ENCODE peak calls at places on chromosomes 5 and 9, in four cellular contexts. P, S, O and M are unnamed samples.
A peak's percentile ranks its signal among the peaks of the same experiment; 100 is the strongest.

GRCh38 chr5:75368391-75368790 is 31.4 kb downstream of the HMGCR start:
- DNase-seq in P (no peak), S (no peak), O (no peak), M (no peak)

GRCh38 chr5:85814596-85814995 is 803.1 kb upstream of the COX7C start:
- DNase-seq in P (no peak), S (no peak), O (no peak), M (no peak)

GRCh38 chr5:124755565-124755964 is 9.1 kb upstream of the ZNF608 start:
- DNase-seq in P (no peak), S (no peak), O (peak; percentile 68), M (no peak)

GRCh38 chr5:65539827-65540226 is 23.1 kb downstream of the CENPK start:
- DNase-seq in P (no peak), S (no peak), O (peak; percentile 13), M (no peak)

GRCh38 chr5:149838881-149839739 is 105.5 kb downstream of the PDE6A start:
- DNase-seq in P (no peak), S (no peak), O (no peak), M (no peak)

GRCh38 chr5:133895979-133896378 is 72.4 kb downstream of the C5orf15 start:
- DNase-seq in P (no peak), S (no peak), O (no peak), M (no peak)

GRCh38 chr5:7926296-7926695 is 57.3 kb downstream of the MTRR start:
- DNase-seq in P (no peak), S (no peak), O (no peak), M (no peak)

GRCh38 chr5:78627175-78627574 is 21.4 kb downstream of the LHFPL2 start:
- DNase-seq in P (no peak), S (no peak), O (peak; percentile 32), M (no peak)

GRCh38 chr9:87950765-87951488 is 23.4 kb downstream of the CDK20 start:
- DNase-seq in P (no peak), S (no peak), O (peak; percentile 18), M (no peak)

GRCh38 chr5:58891072-58891970 is 308.4 kb downstream of the RAB3C start:
- DNase-seq in P (peak; percentile 8), S (no peak), O (peak; percentile 64), M (peak; percentile 11)

GRCh38 chr5:142798099-142798768 is 28.1 kb downstream of the ARHGAP26 start:
- DNase-seq in P (peak; percentile 98), S (no peak), O (no peak), M (no peak)

GRCh38 chr9:125346351-125346750 is 84.7 kb downstream of the GAPVD1 start:
- DNase-seq in P (no peak), S (no peak), O (no peak), M (no peak)

GRCh38 chr9:130144703-130145102 is 27.5 kb upstream of the NCS1 start:
- DNase-seq in P (no peak), S (no peak), O (no peak), M (no peak)

GRCh38 chr5:51860532-51861018 is 477.3 kb downstream of the ISL1 start:
- DNase-seq in P (no peak), S (no peak), O (no peak), M (no peak)

GRCh38 chr9:4740623-4741364 is at the start of gene AK3:
- DNase-seq in P (peak; percentile 63), S (no peak), O (peak; percentile 87), M (peak; percentile 94)

GRCh38 chr5:92518318-92518913 is 1062.6 kb downstream of the NR2F1-AS1 start:
- DNase-seq in P (no peak), S (peak; percentile 26), O (no peak), M (peak; percentile 27)

GRCh38 chr9:87112656-87113055 is 165.3 kb upstream of the GAS1 start:
- DNase-seq in P (no peak), S (no peak), O (no peak), M (no peak)

GRCh38 chr5:37658440-37658839 is 181.4 kb downstream of the GDNF start:
- DNase-seq in P (no peak), S (no peak), O (peak; percentile 4), M (no peak)

GRCh38 chr5:26805076-26805475 is 233.3 kb downstream of the CDH9 start:
- DNase-seq in P (no peak), S (no peak), O (no peak), M (no peak)

GRCh38 chr9:124771867-124772621 is 933 bp upstream of the NR6A1 start:
- DNase-seq in P (no peak), S (no peak), O (peak; percentile 85), M (no peak)

GRCh38 chr9:127050581-127050980 is 71.9 kb downstream of the ANGPTL2 start:
- DNase-seq in P (no peak), S (no peak), O (no peak), M (no peak)

GRCh38 chr9:88753691-88754367 is 218.9 kb downstream of the NXNL2 start:
- DNase-seq in P (no peak), S (no peak), O (no peak), M (no peak)

GRCh38 chr9:98101868-98102273 is 17.2 kb downstream of the TRIM14 start:
- DNase-seq in P (peak; percentile 86), S (peak; percentile 99), O (no peak), M (peak; percentile 57)

GRCh38 chr5:71932131-71932635 is 175.1 kb upstream of the MAP1B start:
- DNase-seq in P (no peak), S (no peak), O (no peak), M (no peak)

GRCh38 chr9:92315456-92315855 is 9.7 kb downstream of the NOL8 start:
- DNase-seq in P (no peak), S (no peak), O (no peak), M (no peak)

GRCh38 chr9:109387206-109387605 is 66.3 kb upstream of the EPB41L4B start:
- DNase-seq in P (no peak), S (no peak), O (no peak), M (no peak)

GRCh38 chr5:161332343-161332742 is 214.2 kb downstream of the GABRB2 start:
- DNase-seq in P (no peak), S (no peak), O (no peak), M (no peak)

GRCh38 chr9:106727969-106728368 is 135.0 kb upstream of the ZNF462 start:
- DNase-seq in P (no peak), S (no peak), O (no peak), M (no peak)

GRCh38 chr5:72673180-72673579 is 143.3 kb upstream of the TNPO1 start:
- DNase-seq in P (no peak), S (no peak), O (no peak), M (no peak)

GRCh38 chr5:55232985-55233928 is at the start of gene CCNO:
- DNase-seq in P (no peak), S (no peak), O (peak; percentile 83), M (peak; percentile 64)

GRCh38 chr5:160923927-160924705 is 72.1 kb upstream of the ATP10B start:
- DNase-seq in P (no peak), S (no peak), O (no peak), M (no peak)

GRCh38 chr5:1538276-1538675 is 14.5 kb upstream of the LPCAT1 start:
- DNase-seq in P (no peak), S (no peak), O (no peak), M (no peak)

GRCh38 chr5:128196791-128197190 is 113.2 kb downstream of the SLC12A2 start:
- DNase-seq in P (no peak), S (no peak), O (no peak), M (no peak)
- TF ChIP-seq POLR2AphosphoS5 in P (no peak), S (no peak), O (peak; percentile 37), M (no peak)

GRCh38 chr5:10352404-10353240 is 873 bp upstream of the MARCHF6 start:
- DNase-seq in P (no peak), S (peak; percentile 28), O (no peak), M (no peak)

GRCh38 chr5:10351882-10352395 is 1.6 kb upstream of the MARCHF6 start:
- DNase-seq in P (no peak), S (no peak), O (no peak), M (no peak)

GRCh38 chr5:10355071-10355889 is 1.8 kb downstream of the MARCHF6 start:
- DNase-seq in P (no peak), S (no peak), O (no peak), M (no peak)

GRCh38 chr5:10353241-10354047 is at the start of gene MARCHF6:
- DNase-seq in P (peak; percentile 84), S (peak; percentile 77), O (peak; percentile 91), M (peak; percentile 70)

DNA sequence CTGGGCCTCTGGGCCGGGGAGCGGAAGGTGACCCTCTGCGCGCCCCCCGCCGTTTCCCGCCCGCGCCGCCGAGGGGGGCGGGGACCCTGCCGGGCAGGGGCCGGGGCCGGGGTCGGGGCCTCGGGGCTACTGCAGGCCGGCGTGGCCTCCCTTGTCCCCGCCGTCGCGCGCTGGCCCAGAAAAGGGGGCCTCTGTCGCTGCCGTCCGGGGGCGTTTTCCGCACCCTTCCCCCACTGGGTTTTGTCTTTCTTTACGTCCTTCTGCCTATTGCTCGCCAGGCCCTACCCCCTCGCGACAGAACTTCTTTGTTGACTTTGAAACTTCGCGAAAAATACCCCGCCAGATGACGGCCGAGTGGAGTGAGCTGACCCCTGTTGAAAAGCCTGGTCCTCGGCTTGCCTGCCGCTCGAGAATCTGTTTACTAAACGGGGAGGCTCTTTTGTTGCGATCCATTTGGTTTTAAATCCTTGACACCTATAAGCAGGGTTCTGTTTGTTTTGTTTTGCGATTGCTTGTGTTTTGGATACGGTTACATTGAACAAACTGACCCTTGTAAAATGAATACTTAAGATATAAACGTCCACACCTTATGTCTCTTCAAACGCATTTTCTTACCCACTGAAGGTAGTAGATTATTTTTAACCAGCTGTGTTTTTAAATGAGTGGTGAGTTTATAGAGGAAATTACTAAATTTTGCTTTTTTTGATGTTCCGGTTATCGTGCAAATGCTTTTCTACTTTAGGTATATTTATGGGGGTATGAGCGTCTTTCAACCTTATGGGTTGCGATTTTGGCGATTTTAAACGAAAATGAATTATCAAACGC is 765 bp downstream of the MARCHF6 start:
- DNase-seq in P (no peak), S (no peak), O (peak; percentile 78), M (no peak)
- TF ChIP-seq SPI1 in P (no peak), S (no peak), O (no peak), M (no peak)

DNA sequence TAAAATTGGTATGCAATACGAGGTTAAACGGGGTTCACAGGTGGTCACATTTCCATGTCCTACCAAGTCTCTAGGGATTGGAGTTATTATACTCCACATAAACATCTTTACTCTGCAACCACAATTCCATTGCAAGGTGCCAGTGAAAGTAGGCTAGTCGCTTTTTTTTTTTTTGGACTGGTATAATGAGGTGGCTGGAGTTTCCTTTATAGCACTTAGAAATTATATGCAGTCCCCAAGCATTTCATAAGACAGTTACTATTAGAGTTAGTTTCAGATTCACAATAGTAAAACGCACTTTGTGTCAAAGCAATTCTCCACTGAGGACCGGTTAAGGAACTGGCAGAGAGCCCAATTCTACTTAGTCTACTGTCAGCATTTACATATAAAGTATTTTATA is 1.4 kb downstream of the MEF2C start:
- DNase-seq in P (no peak), S (no peak), O (no peak), M (no peak)
- TF ChIP-seq POLR2AphosphoS5 in P (no peak), S (no peak), O (no peak), M (no peak)

DNA sequence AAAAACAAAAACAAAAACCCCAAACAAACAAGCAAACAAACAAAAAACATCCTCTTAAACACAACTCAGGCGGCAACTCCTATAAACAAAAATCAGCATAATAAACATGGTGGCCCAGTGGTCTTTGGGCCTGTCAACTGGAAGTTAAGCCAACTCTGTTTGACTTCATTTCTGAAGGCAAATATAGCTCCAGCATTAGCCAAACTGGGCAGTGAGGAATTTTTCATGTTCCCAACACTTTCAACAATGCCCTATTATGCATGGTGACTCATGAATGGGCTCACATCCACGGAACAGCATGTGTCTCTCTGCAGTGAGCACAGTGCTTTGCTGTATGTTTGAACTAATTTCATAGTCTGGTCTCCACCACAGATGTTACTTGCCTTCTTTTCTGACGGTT is 143.9 kb upstream of the STC2 start:
- DNase-seq in P (no peak), S (no peak), O (no peak), M (no peak)
- TF ChIP-seq SPI1 in P (no peak), S (no peak), O (no peak), M (no peak)